ENCODE peak calls at places on chromosomes 6 and 20, in ten cellular contexts. V is IMR-90, Q is HepG2, C is thyroid gland, U is Peyer's patch, T is heart left ventricle, Z is H54, G is vagina, N is K562, W is A549. I is an unnamed sample.
A peak's percentile ranks its signal among the peaks of the same experiment; 100 is the strongest.

GRCh38 chr6:101458341-101458740 is 64.8 kb downstream of the GRIK2 start:
- DNase-seq in V (peak; percentile 40), Q (no peak), C (no peak), U (no peak), T (no peak), Z (no peak), G (no peak), N (no peak), W (no peak), I (no peak)

GRCh38 chr6:170022827-170023619 is 267.9 kb downstream of the DLL1 start:
- DNase-seq in V (no peak), Q (no peak), C (no peak), U (no peak), T (peak; percentile 74), Z (no peak), G (no peak), N (no peak), W (no peak), I (no peak)

GRCh38 chr20:41121399-41121798 is 15.9 kb upstream of the PLCG1 start:
- DNase-seq in V (no peak), Q (no peak), C (no peak), U (no peak), T (no peak), Z (no peak), G (no peak), N (no peak), W (no peak), I (no peak)

GRCh38 chr6:89793586-89793985 is 26.0 kb downstream of the MDN1 start:
- DNase-seq in V (no peak), Q (no peak), C (no peak), U (no peak), T (peak; percentile 52), Z (no peak), G (no peak), N (no peak), W (no peak), I (peak; percentile 10)

GRCh38 chr6:104958720-104959452 is 2.0 kb downstream of the LIN28B start:
- DNase-seq in V (no peak), Q (peak; percentile 68), C (no peak), U (no peak), T (no peak), Z (no peak), G (no peak), N (peak; percentile 44), W (peak; percentile 57), I (peak; percentile 78)

GRCh38 chr6:105601541-105602174 is 198.8 kb upstream of the PREP start:
- DNase-seq in V (peak; percentile 100), Q (peak; percentile 36), C (peak; percentile 14), U (peak; percentile 25), T (peak; percentile 78), Z (no peak), G (no peak), N (peak; percentile 14), W (peak; percentile 98), I (no peak)

GRCh38 chr6:166052837-166053236 is 114.8 kb downstream of the TBXT start:
- DNase-seq in V (no peak), Q (no peak), C (no peak), U (no peak), T (no peak), Z (no peak), G (no peak), N (no peak), W (no peak), I (no peak)

GRCh38 chr6:109865968-109866367 is 112.1 kb upstream of the GPR6 start:
- DNase-seq in V (no peak), Q (no peak), C (no peak), U (no peak), T (no peak), Z (no peak), G (no peak), N (no peak), W (no peak), I (no peak)

DNA sequence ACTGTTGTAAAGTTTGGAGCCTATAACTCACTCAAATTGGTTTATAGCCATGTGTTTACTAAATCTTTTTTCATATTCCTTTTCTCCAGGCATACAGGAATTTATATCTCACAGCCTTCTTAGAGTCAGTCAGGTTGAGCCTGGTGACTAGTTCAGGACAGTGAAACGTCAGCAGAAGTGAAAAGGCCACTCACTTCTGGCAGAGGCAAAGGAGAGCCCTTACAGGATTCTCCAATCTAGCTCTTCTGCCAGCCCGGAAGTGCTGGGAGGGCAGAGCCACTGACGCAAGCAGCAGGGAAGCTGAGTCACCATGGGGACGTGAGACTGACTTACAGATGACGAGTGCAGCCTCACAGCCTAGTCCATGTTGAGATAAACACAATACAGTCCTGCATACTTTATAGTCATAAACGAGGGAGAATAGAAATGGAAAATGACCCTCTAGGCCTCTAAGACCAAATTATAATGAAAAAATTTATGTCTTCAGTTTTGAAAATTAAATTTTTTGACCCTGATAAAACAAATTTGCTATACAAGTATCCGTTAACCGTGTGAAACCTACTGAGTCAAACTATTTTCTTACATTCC is 1.3 kb downstream of the PXT1 start:
- DNase-seq in V (peak; percentile 100), Q (peak; percentile 94), C (peak; percentile 96), U (peak; percentile 86), T (peak; percentile 95), Z (peak; percentile 95), G (peak; percentile 97), N (peak; percentile 96), W (peak; percentile 99), I (peak; percentile 98)
- TF ChIP-seq POLR2A in V (peak; percentile 59), Q (peak; percentile 82), C (peak; percentile 82), U (peak; percentile 83), T (peak; percentile 33), Z (peak; percentile 35), G (peak; percentile 46), N (peak; percentile 86), W (no peak), I (peak; percentile 90)

DNA sequence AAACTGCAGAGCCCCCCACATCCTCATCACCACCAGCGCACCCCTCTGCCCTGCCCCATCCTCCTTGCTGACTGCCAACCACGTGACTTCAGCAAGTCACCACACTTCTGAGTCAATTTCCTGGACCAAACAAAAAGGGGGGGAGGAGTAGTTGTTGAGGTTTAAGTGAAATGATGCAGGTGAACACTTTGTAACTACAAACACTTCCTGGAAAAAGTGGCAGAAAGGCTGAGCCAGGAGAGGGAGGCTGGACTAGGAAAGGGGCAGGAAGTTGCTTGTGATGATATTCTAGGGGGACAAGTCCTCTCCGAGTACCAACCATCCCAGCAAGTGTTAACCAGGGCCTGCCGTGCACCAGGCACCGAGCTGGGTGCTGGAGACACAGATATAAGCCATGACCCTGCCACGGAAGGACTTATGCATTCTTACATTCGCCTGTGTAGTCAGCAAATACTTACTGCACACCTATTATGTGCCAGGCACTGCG is 67.4 kb downstream of the PREX1 start:
- DNase-seq in V (peak; percentile 24), Q (no peak), C (no peak), U (peak; percentile 84), T (peak; percentile 32), Z (peak; percentile 81), G (no peak), N (no peak), W (no peak), I (no peak)
- TF ChIP-seq POLR2A in V (no peak), Q (no peak), C (no peak), U (no peak), T (no peak), Z (no peak), G (no peak), N (no peak), W (no peak), I (no peak)

DNA sequence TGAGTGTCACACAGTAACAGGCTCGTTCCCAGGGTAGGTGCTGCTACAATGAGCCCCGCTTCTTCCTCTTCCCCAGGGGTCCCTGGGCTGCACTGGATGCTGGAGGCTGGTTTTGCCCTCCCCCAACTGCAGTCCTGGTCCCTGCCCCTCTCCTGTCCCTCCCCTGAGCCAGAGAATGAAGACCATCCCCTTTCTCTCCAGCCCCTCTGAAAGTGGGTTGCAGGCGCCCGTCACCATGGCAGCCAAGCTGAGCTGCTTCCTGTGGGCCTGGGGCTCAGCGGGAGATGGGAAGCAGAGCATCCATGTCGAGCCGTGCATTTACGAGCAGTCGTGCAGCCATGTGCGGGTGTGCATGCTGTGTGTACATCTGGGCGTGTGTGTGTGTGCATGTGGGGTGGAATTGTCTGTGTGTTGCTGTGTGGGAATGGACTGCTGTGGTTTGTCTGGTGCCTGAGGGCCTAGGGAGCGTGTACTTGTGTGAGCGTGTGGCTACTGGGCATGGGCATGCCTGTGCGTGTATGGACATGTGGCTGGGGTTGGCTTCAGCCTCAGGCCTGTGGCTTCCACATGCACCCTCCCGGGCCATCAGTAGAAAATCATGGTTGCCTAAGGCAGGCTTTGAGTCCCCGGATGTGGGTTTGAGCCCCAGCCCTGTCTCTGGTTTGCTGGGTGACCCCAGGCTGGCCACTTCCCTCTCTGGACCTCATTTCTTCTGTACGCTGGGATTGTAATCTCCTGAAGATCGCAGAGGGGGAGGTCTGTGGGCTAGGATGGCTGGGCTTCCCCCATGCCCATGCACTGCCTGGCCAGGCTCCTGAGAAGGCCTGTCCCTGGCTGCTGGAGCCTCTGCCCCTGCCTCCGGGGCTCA is 48.8 kb downstream of the SRC start:
- DNase-seq in V (no peak), Q (no peak), C (no peak), U (no peak), T (no peak), Z (no peak), G (no peak), N (no peak), W (no peak), I (no peak)
- TF ChIP-seq POLR2A in V (no peak), Q (no peak), C (no peak), U (no peak), T (no peak), Z (no peak), G (no peak), N (no peak), W (no peak), I (no peak)

GRCh38 chr6:43629104-43629504 is at the start of gene GTPBP2:
- DNase-seq in V (peak; percentile 99), Q (peak; percentile 99), C (peak; percentile 99), U (peak; percentile 99), T (peak; percentile 99), Z (peak; percentile 98), G (peak; percentile 99), N (peak; percentile 97), W (peak; percentile 97), I (peak; percentile 99)

GRCh38 chr6:43628392-43629103 is 516 bp downstream of the GTPBP2 start:
- DNase-seq in V (peak; percentile 34), Q (peak; percentile 68), C (peak; percentile 73), U (peak; percentile 52), T (peak; percentile 52), Z (peak; percentile 63), G (no peak), N (peak; percentile 77), W (peak; percentile 36), I (peak; percentile 77)

GRCh38 chr6:43630980-43631619 is 2.0 kb upstream of the GTPBP2 start:
- DNase-seq in V (no peak), Q (no peak), C (no peak), U (no peak), T (no peak), Z (no peak), G (no peak), N (peak; percentile 97), W (no peak), I (peak; percentile 99)

GRCh38 chr6:43627008-43627825 is 1.8 kb downstream of the GTPBP2 start:
- DNase-seq in V (peak; percentile 99), Q (peak; percentile 89), C (peak; percentile 91), U (peak; percentile 36), T (peak; percentile 86), Z (peak; percentile 96), G (no peak), N (peak; percentile 94), W (peak; percentile 70), I (peak; percentile 98)

DNA sequence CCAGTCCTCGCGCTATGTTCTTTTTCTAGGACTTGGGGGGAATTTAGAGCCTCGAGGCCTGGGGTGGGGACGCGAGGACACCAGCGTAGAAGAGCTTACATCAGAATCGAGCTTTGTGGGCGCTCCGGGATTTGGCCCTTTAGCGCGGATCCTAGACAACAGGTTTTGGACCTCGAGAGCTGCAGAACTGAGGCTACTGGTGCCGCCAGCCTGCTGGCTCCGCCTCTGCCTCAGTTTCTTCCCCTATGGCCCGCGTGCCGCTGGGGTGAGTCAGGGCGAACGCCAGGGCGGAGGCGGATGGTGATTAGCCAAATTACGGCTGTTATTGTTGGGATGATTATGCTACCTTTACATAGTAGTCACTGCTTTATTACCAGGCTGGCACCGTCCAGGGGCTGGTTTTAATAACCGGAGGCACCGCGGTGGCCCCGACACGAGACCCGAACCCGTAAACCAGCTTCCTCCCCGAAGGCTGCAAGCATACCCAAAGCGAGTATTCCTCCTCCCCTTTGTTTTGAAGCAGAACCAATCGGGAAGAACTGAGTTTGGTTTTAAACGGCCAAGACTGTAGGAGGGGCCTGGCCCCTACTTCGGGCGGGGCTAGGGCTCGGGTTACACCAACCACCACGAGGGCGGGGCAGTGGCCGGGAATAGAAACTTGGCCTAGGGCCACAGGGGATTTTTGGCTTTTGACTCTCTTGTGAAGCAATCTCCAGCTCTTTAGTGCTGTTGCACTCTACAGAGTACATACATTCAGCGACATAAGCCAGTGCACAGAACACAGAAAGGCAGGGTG is 639 bp upstream of the GTPBP2 start:
- DNase-seq in V (peak; percentile 98), Q (peak; percentile 98), C (peak; percentile 97), U (peak; percentile 94), T (peak; percentile 97), Z (peak; percentile 98), G (no peak), N (peak; percentile 99), W (peak; percentile 95), I (peak; percentile 99)
- TF ChIP-seq POLR2A in V (peak; percentile 60), Q (peak; percentile 86), C (peak; percentile 83), U (peak; percentile 70), T (peak; percentile 96), Z (peak; percentile 39), G (peak; percentile 86), N (peak; percentile 97), W (no peak), I (peak; percentile 94)